ENCODE peak calls at places on chromosomes 11 and 22, in six cellular contexts. One of them, this sample, is unnamed.
A peak's percentile ranks its signal among the peaks of the same experiment; 100 is the strongest.

GRCh38 chr11:61730222-61730994 is 22.0 kb upstream of the MYRF start:
- DNase-seq in K562: no peak
- DNase-seq in HepG2: no peak
- DNase-seq in GM12891: no peak
- DNase-seq in H1: no peak
- DNase-seq in GM12878: no peak
- DNase-seq in this sample: no peak

GRCh38 chr22:24162377-24162927 is 18.8 kb upstream of the SUSD2 start:
- DNase-seq in K562: no peak
- DNase-seq in HepG2: no peak
- DNase-seq in GM12891: no peak
- DNase-seq in H1: no peak
- DNase-seq in GM12878: no peak
- DNase-seq in this sample: no peak

GRCh38 chr11:1888811-1889526 is 2.7 kb downstream of the PRR33 start:
- DNase-seq in K562: no peak
- DNase-seq in HepG2: no peak
- DNase-seq in GM12891: no peak
- DNase-seq in H1: no peak
- DNase-seq in GM12878: no peak
- DNase-seq in this sample: no peak

GRCh38 chr11:65454696-65455456 is 32.3 kb downstream of the NEAT1 start:
- DNase-seq in K562: peak; percentile 97
- DNase-seq in HepG2: peak; percentile 80
- DNase-seq in GM12891: peak; percentile 94
- DNase-seq in H1: peak; percentile 92
- DNase-seq in GM12878: peak; percentile 77
- DNase-seq in this sample: peak; percentile 97

GRCh38 chr22:30324008-30324730 is 2.6 kb downstream of the TBC1D10A start:
- DNase-seq in K562: no peak
- DNase-seq in HepG2: no peak
- DNase-seq in GM12891: no peak
- DNase-seq in H1: no peak
- DNase-seq in GM12878: no peak
- DNase-seq in this sample: no peak

GRCh38 chr22:49763696-49764095 is 64.0 kb downstream of the BRD1 start:
- DNase-seq in K562: no peak
- DNase-seq in HepG2: no peak
- DNase-seq in GM12891: peak; percentile 7
- DNase-seq in H1: no peak
- DNase-seq in GM12878: no peak
- DNase-seq in this sample: no peak

GRCh38 chr11:37788141-37788877 is 1190.3 kb upstream of the RAG2 start:
- DNase-seq in K562: no peak
- DNase-seq in HepG2: no peak
- DNase-seq in GM12891: no peak
- DNase-seq in H1: no peak
- DNase-seq in GM12878: no peak
- DNase-seq in this sample: no peak

GRCh38 chr22:49481651-49482399 is 345.8 kb downstream of the BRD1 start:
- DNase-seq in K562: no peak
- DNase-seq in HepG2: no peak
- DNase-seq in GM12891: no peak
- DNase-seq in H1: no peak
- DNase-seq in GM12878: no peak
- DNase-seq in this sample: no peak

GRCh38 chr11:26467506-26467905 is 104.6 kb downstream of the MUC15 start:
- DNase-seq in K562: no peak
- DNase-seq in HepG2: no peak
- DNase-seq in GM12891: no peak
- DNase-seq in H1: no peak
- DNase-seq in GM12878: no peak
- DNase-seq in this sample: no peak

GRCh38 chr22:38317995-38318715 is 922 bp upstream of the CSNK1E start:
- DNase-seq in K562: peak; percentile 90
- DNase-seq in HepG2: peak; percentile 77
- DNase-seq in GM12891: no peak
- DNase-seq in H1: no peak
- DNase-seq in GM12878: no peak
- DNase-seq in this sample: no peak

GRCh38 chr11:64086263-64086938 is 50.7 kb downstream of the FLRT1 start:
- DNase-seq in K562: no peak
- DNase-seq in HepG2: no peak
- DNase-seq in GM12891: no peak
- DNase-seq in H1: no peak
- DNase-seq in GM12878: no peak
- DNase-seq in this sample: no peak

GRCh38 chr11:4539603-4540219 is 5.3 kb upstream of the OR52M1 start:
- DNase-seq in K562: peak; percentile 50
- DNase-seq in HepG2: peak; percentile 18
- DNase-seq in GM12891: peak; percentile 6
- DNase-seq in H1: peak; percentile 82
- DNase-seq in GM12878: no peak
- DNase-seq in this sample: peak; percentile 9

GRCh38 chr11:75241036-75241905 is 697 bp downstream of the TPBGL start:
- DNase-seq in K562: peak; percentile 93
- DNase-seq in HepG2: peak; percentile 57
- DNase-seq in GM12891: peak; percentile 99
- DNase-seq in H1: peak; percentile 97
- DNase-seq in GM12878: no peak
- DNase-seq in this sample: peak; percentile 97

GRCh38 chr22:46129390-46130041 is 20.8 kb upstream of the PPARA start:
- DNase-seq in K562: no peak
- DNase-seq in HepG2: no peak
- DNase-seq in GM12891: peak; percentile 70
- DNase-seq in H1: no peak
- DNase-seq in GM12878: no peak
- DNase-seq in this sample: peak; percentile 70

GRCh38 chr11:121534131-121535093 is 81.6 kb upstream of the SORL1-AS1 start:
- DNase-seq in K562: no peak
- DNase-seq in HepG2: no peak
- DNase-seq in GM12891: no peak
- DNase-seq in H1: no peak
- DNase-seq in GM12878: no peak
- DNase-seq in this sample: no peak

GRCh38 chr11:420911-421321 is 6.1 kb upstream of the SIGIRR start:
- DNase-seq in K562: no peak
- DNase-seq in HepG2: no peak
- DNase-seq in GM12891: no peak
- DNase-seq in H1: peak; percentile 41
- DNase-seq in GM12878: no peak
- DNase-seq in this sample: no peak

GRCh38 chr22:36365020-36365411 is 22.8 kb downstream of the MYH9 start:
- DNase-seq in K562: peak; percentile 82
- DNase-seq in HepG2: no peak
- DNase-seq in GM12891: peak; percentile 60
- DNase-seq in H1: no peak
- DNase-seq in GM12878: no peak
- DNase-seq in this sample: no peak

GRCh38 chr22:26751217-26751616 is 93.8 kb downstream of the MIAT start:
- DNase-seq in K562: peak; percentile 7
- DNase-seq in HepG2: no peak
- DNase-seq in GM12891: no peak
- DNase-seq in H1: peak; percentile 83
- DNase-seq in GM12878: no peak
- DNase-seq in this sample: no peak

GRCh38 chr11:3158131-3158591 is 6.9 kb downstream of the OSBPL5 start:
- DNase-seq in K562: no peak
- DNase-seq in HepG2: no peak
- DNase-seq in GM12891: no peak
- DNase-seq in H1: no peak
- DNase-seq in GM12878: no peak
- DNase-seq in this sample: no peak

GRCh38 chr11:11866203-11866602 is 24.4 kb downstream of the USP47 start:
- DNase-seq in K562: peak; percentile 54
- DNase-seq in HepG2: no peak
- DNase-seq in GM12891: no peak
- DNase-seq in H1: no peak
- DNase-seq in GM12878: no peak
- DNase-seq in this sample: no peak

GRCh38 chr11:11867720-11868119 is 25.9 kb downstream of the USP47 start:
- DNase-seq in K562: no peak
- DNase-seq in HepG2: no peak
- DNase-seq in GM12891: no peak
- DNase-seq in H1: no peak
- DNase-seq in GM12878: no peak
- DNase-seq in this sample: no peak

GRCh38 chr11:11864803-11865202 is 23.0 kb downstream of the USP47 start:
- DNase-seq in K562: no peak
- DNase-seq in HepG2: no peak
- DNase-seq in GM12891: no peak
- DNase-seq in H1: no peak
- DNase-seq in GM12878: no peak
- DNase-seq in this sample: no peak

GRCh38 chr11:11864332-11864731 is 22.6 kb downstream of the USP47 start:
- DNase-seq in K562: no peak
- DNase-seq in HepG2: no peak
- DNase-seq in GM12891: no peak
- DNase-seq in H1: no peak
- DNase-seq in GM12878: no peak
- DNase-seq in this sample: no peak

DNA sequence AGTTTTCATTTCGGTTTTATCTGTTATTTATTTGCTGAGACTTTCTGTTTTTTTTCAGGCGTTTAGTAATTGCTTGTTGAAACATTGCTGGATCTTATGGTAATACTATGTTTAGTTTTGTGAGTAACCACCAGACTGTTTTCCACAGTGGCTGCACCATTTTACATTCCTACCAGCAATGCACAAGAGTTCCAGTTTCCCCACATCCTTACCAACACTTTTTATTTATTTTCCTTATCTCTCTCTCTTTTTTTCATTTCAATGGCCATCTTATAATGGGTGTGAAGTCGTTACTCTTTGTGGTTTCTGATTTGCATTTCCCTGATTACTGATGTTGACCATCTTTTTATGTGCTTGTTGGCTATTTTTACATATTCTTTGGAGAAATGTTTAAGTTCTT is 23.7 kb downstream of the USP47 start:
- DNase-seq in K562: no peak
- DNase-seq in HepG2: no peak
- DNase-seq in GM12891: no peak
- DNase-seq in H1: no peak
- DNase-seq in GM12878: no peak
- DNase-seq in this sample: no peak
- TF ChIP-seq TAF1 in K562: no peak
- TF ChIP-seq TAF1 in HepG2: no peak
- TF ChIP-seq TAF1 in GM12891: no peak
- TF ChIP-seq TAF1 in H1: no peak
- TF ChIP-seq TAF1 in GM12878: no peak
- TF ChIP-seq TAF1 in this sample: no peak

DNA sequence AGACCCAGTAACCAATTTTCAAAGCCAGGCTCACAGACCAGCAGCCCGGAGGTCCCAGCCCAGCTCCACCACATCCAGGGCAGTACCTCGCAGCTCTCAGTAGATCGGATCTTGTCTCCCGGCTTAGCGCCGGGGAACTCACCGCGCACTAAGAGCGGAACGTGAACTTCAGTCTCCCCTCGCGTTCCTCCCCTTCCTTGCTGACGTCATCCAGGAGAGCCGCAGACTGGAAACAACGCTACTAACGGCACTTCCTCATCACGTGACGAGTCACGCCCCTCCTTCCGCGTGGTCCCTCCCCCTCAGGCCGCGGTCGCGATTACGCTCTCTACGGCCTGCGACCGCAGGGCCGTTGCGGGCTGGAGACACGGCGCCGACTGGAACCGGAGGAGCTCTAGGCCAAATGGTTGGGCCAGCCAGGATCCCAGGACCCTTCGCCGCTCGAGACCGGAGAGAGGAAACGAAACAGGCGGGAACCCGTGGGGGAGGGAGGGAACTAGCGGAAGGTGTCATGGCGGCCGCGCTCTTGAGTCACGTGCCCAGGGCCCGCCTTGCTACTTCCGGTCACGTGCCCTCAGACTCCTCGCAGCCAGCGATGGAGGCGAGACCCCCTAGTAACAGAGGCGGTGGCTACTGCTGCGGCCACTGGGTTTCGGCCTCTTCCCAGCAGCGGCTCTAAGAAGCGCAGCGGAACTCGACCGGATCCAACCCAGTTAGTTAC is at the start of the genes GTF2H1 and HPS5:
- DNase-seq in K562: peak; percentile 99
- DNase-seq in HepG2: peak; percentile 98
- DNase-seq in GM12891: peak; percentile 85
- DNase-seq in H1: peak; percentile 96
- DNase-seq in GM12878: peak; percentile 96
- DNase-seq in this sample: peak; percentile 88
- TF ChIP-seq POLR2A in K562: peak; percentile 97
- TF ChIP-seq POLR2A in HepG2: peak; percentile 98
- TF ChIP-seq POLR2A in GM12891: peak; percentile 98
- TF ChIP-seq POLR2A in H1: peak; percentile 91
- TF ChIP-seq POLR2A in GM12878: peak; percentile 90
- TF ChIP-seq POLR2A in this sample: peak; percentile 99

GRCh38 chr11:32827276-32827675 is 2.5 kb upstream of the PRRG4 start:
- DNase-seq in K562: no peak
- DNase-seq in HepG2: no peak
- DNase-seq in GM12891: no peak
- DNase-seq in H1: no peak
- DNase-seq in GM12878: no peak
- DNase-seq in this sample: no peak

GRCh38 chr11:32830796-32831195 is 1.1 kb downstream of the PRRG4 start:
- DNase-seq in K562: no peak
- DNase-seq in HepG2: no peak
- DNase-seq in GM12891: no peak
- DNase-seq in H1: no peak
- DNase-seq in GM12878: no peak
- DNase-seq in this sample: no peak

GRCh38 chr11:32829680-32830412 is at the start of gene PRRG4:
- DNase-seq in K562: no peak
- DNase-seq in HepG2: no peak
- DNase-seq in GM12891: peak; percentile 62
- DNase-seq in H1: peak; percentile 80
- DNase-seq in GM12878: no peak
- DNase-seq in this sample: peak; percentile 64

GRCh38 chr11:32830413-32830738 is 649 bp downstream of the PRRG4 start:
- DNase-seq in K562: no peak
- DNase-seq in HepG2: peak; percentile 62
- DNase-seq in GM12891: no peak
- DNase-seq in H1: no peak
- DNase-seq in GM12878: no peak
- DNase-seq in this sample: peak; percentile 6

DNA sequence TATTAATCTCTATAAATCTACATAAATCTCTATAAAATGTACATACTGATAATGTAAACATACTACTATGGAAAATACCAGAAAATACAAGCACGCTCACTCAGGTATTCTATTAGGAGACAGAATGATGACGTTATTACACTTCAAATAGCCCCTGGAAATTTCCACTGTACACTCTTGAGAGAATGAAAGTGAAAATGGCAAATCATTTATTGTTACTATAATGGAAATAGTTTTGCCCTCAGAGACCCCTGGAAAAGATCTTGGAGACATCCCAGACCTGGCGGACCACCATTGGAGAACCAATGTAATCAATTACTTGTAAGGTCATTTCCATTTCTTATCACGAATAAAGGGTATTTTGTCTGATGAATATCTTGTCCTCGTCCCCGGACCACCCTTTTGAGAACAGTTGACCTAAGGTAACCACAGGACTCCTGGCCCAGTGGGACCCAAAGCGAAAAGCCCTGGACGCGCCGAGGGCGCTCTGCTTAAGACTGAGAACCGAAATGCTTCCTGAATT is 509 bp upstream of the PRRG4 start:
- DNase-seq in K562: no peak
- DNase-seq in HepG2: no peak
- DNase-seq in GM12891: no peak
- DNase-seq in H1: no peak
- DNase-seq in GM12878: no peak
- DNase-seq in this sample: no peak
- TF ChIP-seq TAF1 in K562: no peak
- TF ChIP-seq TAF1 in HepG2: no peak
- TF ChIP-seq TAF1 in GM12891: peak; percentile 36
- TF ChIP-seq TAF1 in H1: no peak
- TF ChIP-seq TAF1 in GM12878: no peak
- TF ChIP-seq TAF1 in this sample: no peak

GRCh38 chr22:43498856-43499253 is 87.0 kb downstream of the MPPED1 start:
- DNase-seq in K562: no peak
- DNase-seq in HepG2: no peak
- DNase-seq in GM12891: no peak
- DNase-seq in H1: no peak
- DNase-seq in GM12878: no peak
- DNase-seq in this sample: no peak
- TF ChIP-seq POLR2A in K562: no peak
- TF ChIP-seq POLR2A in HepG2: no peak
- TF ChIP-seq POLR2A in GM12891: no peak
- TF ChIP-seq POLR2A in H1: no peak
- TF ChIP-seq POLR2A in GM12878: no peak
- TF ChIP-seq POLR2A in this sample: no peak